ENCODE peak calls at places on chromosomes 4 and X, in eight cellular contexts. One of them, this sample, is unnamed.

GRCh38 chrX:28586291-28586690 is 955 bp upstream of the IL1RAPL1 start:
- DNase-seq in body of pancreas: no peak
- DNase-seq in vagina: no peak
- DNase-seq in lung: no peak
- DNase-seq in H9: peak; percentile 70
- DNase-seq in pancreas: no peak
- DNase-seq in left ventricle myocardium inferior: peak; percentile 19
- DNase-seq in cardiac muscle cell: peak; percentile 64
- DNase-seq in this sample: no peak

GRCh38 chr4:36332023-36332781 is 50.8 kb downstream of the DTHD1 start:
- DNase-seq in cardiac muscle cell: no peak
- DNase-seq in vagina: no peak
- DNase-seq in lung: no peak
- DNase-seq in body of pancreas: no peak
- DNase-seq in left ventricle myocardium inferior: no peak
- DNase-seq in H9: no peak
- DNase-seq in pancreas: no peak
- DNase-seq in this sample: no peak

GRCh38 chr4:120874792-120875774 is 47.4 kb downstream of the PRDM5 start:
- DNase-seq in pancreas: no peak
- DNase-seq in H9: peak; percentile 30
- DNase-seq in body of pancreas: peak; percentile 59
- DNase-seq in left ventricle myocardium inferior: no peak
- DNase-seq in lung: no peak
- DNase-seq in vagina: no peak
- DNase-seq in cardiac muscle cell: no peak
- DNase-seq in this sample: no peak

GRCh38 chr4:174764105-174764729 is 64.8 kb downstream of the GLRA3 start:
- DNase-seq in cardiac muscle cell: peak; percentile 69
- DNase-seq in pancreas: no peak
- DNase-seq in H9: no peak
- DNase-seq in body of pancreas: no peak
- DNase-seq in left ventricle myocardium inferior: no peak
- DNase-seq in vagina: no peak
- DNase-seq in lung: no peak
- DNase-seq in this sample: no peak

GRCh38 chr4:53361451-53361850 is 4.4 kb downstream of the SCFD2 start:
- DNase-seq in pancreas: no peak
- DNase-seq in H9: no peak
- DNase-seq in lung: no peak
- DNase-seq in vagina: no peak
- DNase-seq in cardiac muscle cell: no peak
- DNase-seq in body of pancreas: no peak
- DNase-seq in left ventricle myocardium inferior: no peak
- DNase-seq in this sample: no peak

GRCh38 chr4:138611721-138612120 is 369.6 kb upstream of the SLC7A11 start:
- DNase-seq in lung: no peak
- DNase-seq in pancreas: no peak
- DNase-seq in vagina: no peak
- DNase-seq in left ventricle myocardium inferior: no peak
- DNase-seq in body of pancreas: no peak
- DNase-seq in cardiac muscle cell: peak; percentile 8
- DNase-seq in H9: no peak
- DNase-seq in this sample: no peak

GRCh38 chr4:185134176-185134869 is 8.7 kb upstream of the SLC25A4 start:
- DNase-seq in vagina: no peak
- DNase-seq in pancreas: no peak
- DNase-seq in H9: no peak
- DNase-seq in cardiac muscle cell: peak; percentile 71
- DNase-seq in left ventricle myocardium inferior: no peak
- DNase-seq in body of pancreas: no peak
- DNase-seq in lung: no peak
- DNase-seq in this sample: no peak

GRCh38 chr4:186724861-186725419 is 1.3 kb upstream of the FAT1 start:
- DNase-seq in vagina: no peak
- DNase-seq in body of pancreas: peak; percentile 29
- DNase-seq in left ventricle myocardium inferior: no peak
- DNase-seq in H9: no peak
- DNase-seq in lung: no peak
- DNase-seq in cardiac muscle cell: peak; percentile 23
- DNase-seq in pancreas: no peak
- DNase-seq in this sample: no peak

GRCh38 chr4:176236909-176237308 is 32.1 kb downstream of the ASB5 start:
- DNase-seq in body of pancreas: no peak
- DNase-seq in vagina: no peak
- DNase-seq in pancreas: no peak
- DNase-seq in lung: no peak
- DNase-seq in left ventricle myocardium inferior: no peak
- DNase-seq in cardiac muscle cell: no peak
- DNase-seq in H9: no peak
- DNase-seq in this sample: no peak

GRCh38 chr4:74391346-74391745 is 26.4 kb downstream of the EREG start:
- DNase-seq in pancreas: no peak
- DNase-seq in cardiac muscle cell: no peak
- DNase-seq in lung: no peak
- DNase-seq in H9: no peak
- DNase-seq in left ventricle myocardium inferior: no peak
- DNase-seq in body of pancreas: no peak
- DNase-seq in vagina: no peak
- DNase-seq in this sample: no peak

GRCh38 chr4:189845145-189845846 is 95.4 kb upstream of the FRG1 start:
- DNase-seq in cardiac muscle cell: no peak
- DNase-seq in left ventricle myocardium inferior: no peak
- DNase-seq in lung: no peak
- DNase-seq in vagina: no peak
- DNase-seq in H9: no peak
- DNase-seq in body of pancreas: no peak
- DNase-seq in pancreas: no peak
- DNase-seq in this sample: no peak

GRCh38 chrX:123153846-123154335 is 30.2 kb upstream of the GRIA3 start:
- DNase-seq in body of pancreas: no peak
- DNase-seq in pancreas: no peak
- DNase-seq in vagina: no peak
- DNase-seq in H9: no peak
- DNase-seq in left ventricle myocardium inferior: no peak
- DNase-seq in lung: no peak
- DNase-seq in cardiac muscle cell: no peak
- DNase-seq in this sample: no peak

GRCh38 chr4:75821966-75822365 is 80.3 kb downstream of the PPEF2 start:
- DNase-seq in cardiac muscle cell: no peak
- DNase-seq in vagina: no peak
- DNase-seq in body of pancreas: peak; percentile 68
- DNase-seq in left ventricle myocardium inferior: no peak
- DNase-seq in lung: no peak
- DNase-seq in H9: no peak
- DNase-seq in pancreas: no peak
- DNase-seq in this sample: no peak

GRCh38 chr4:30330894-30331652 is 389.1 kb upstream of the PCDH7 start:
- DNase-seq in body of pancreas: peak; percentile 9
- DNase-seq in cardiac muscle cell: no peak
- DNase-seq in pancreas: no peak
- DNase-seq in left ventricle myocardium inferior: no peak
- DNase-seq in lung: no peak
- DNase-seq in H9: peak; percentile 26
- DNase-seq in vagina: no peak
- DNase-seq in this sample: no peak

GRCh38 chr4:151652841-151653547 is 107.8 kb downstream of the GATB start:
- DNase-seq in vagina: no peak
- DNase-seq in pancreas: no peak
- DNase-seq in body of pancreas: no peak
- DNase-seq in cardiac muscle cell: no peak
- DNase-seq in lung: no peak
- DNase-seq in left ventricle myocardium inferior: no peak
- DNase-seq in H9: no peak
- DNase-seq in this sample: no peak

GRCh38 chrX:150460063-150460462 is 96.9 kb downstream of the MAMLD1 start:
- DNase-seq in left ventricle myocardium inferior: no peak
- DNase-seq in lung: no peak
- DNase-seq in vagina: peak; percentile 49
- DNase-seq in pancreas: no peak
- DNase-seq in H9: no peak
- DNase-seq in body of pancreas: no peak
- DNase-seq in cardiac muscle cell: no peak
- DNase-seq in this sample: no peak

GRCh38 chr4:158347596-158347995 is 137.3 kb downstream of the TMEM144 start:
- DNase-seq in lung: no peak
- DNase-seq in body of pancreas: no peak
- DNase-seq in cardiac muscle cell: no peak
- DNase-seq in vagina: no peak
- DNase-seq in H9: no peak
- DNase-seq in pancreas: no peak
- DNase-seq in left ventricle myocardium inferior: no peak
- DNase-seq in this sample: no peak

GRCh38 chr4:14234330-14234729 is 606.8 kb upstream of the BOD1L1 start:
- DNase-seq in pancreas: no peak
- DNase-seq in cardiac muscle cell: no peak
- DNase-seq in lung: no peak
- DNase-seq in left ventricle myocardium inferior: no peak
- DNase-seq in H9: no peak
- DNase-seq in body of pancreas: no peak
- DNase-seq in vagina: no peak
- DNase-seq in this sample: no peak

GRCh38 chrX:41459714-41460113 is 12.6 kb downstream of the NYX start:
- DNase-seq in cardiac muscle cell: no peak
- DNase-seq in left ventricle myocardium inferior: no peak
- DNase-seq in pancreas: no peak
- DNase-seq in vagina: no peak
- DNase-seq in lung: no peak
- DNase-seq in H9: no peak
- DNase-seq in body of pancreas: no peak
- DNase-seq in this sample: no peak

GRCh38 chr4:168274871-168275270 is 43.7 kb downstream of the DDX60 start:
- DNase-seq in cardiac muscle cell: no peak
- DNase-seq in left ventricle myocardium inferior: no peak
- DNase-seq in pancreas: no peak
- DNase-seq in body of pancreas: no peak
- DNase-seq in vagina: no peak
- DNase-seq in H9: no peak
- DNase-seq in lung: no peak
- DNase-seq in this sample: no peak

GRCh38 chr4:140103676-140104075 is 50.3 kb downstream of the MAML3 start:
- DNase-seq in H9: no peak
- DNase-seq in left ventricle myocardium inferior: no peak
- DNase-seq in body of pancreas: no peak
- DNase-seq in pancreas: no peak
- DNase-seq in lung: no peak
- DNase-seq in vagina: no peak
- DNase-seq in cardiac muscle cell: no peak
- DNase-seq in this sample: no peak
- H3K4me1 ChIP-seq in H9: no peaks in the 10 kb centered on the region
- H3K4me1 ChIP-seq in left ventricle myocardium inferior: peaks cover 17% of the 10 kb centered on the region
- H3K4me1 ChIP-seq in body of pancreas: peaks cover 12% of the 10 kb centered on the region
- H3K4me1 ChIP-seq in pancreas: peaks cover 3% of the 10 kb centered on the region
- H3K4me1 ChIP-seq in lung: peaks cover 8% of the 10 kb centered on the region
- H3K4me1 ChIP-seq in vagina: peaks cover 15% of the 10 kb centered on the region
- H3K4me1 ChIP-seq in cardiac muscle cell: no peaks in the 10 kb centered on the region
- H3K4me1 ChIP-seq in this sample: peaks cover 9% of the 10 kb centered on the region

DNA sequence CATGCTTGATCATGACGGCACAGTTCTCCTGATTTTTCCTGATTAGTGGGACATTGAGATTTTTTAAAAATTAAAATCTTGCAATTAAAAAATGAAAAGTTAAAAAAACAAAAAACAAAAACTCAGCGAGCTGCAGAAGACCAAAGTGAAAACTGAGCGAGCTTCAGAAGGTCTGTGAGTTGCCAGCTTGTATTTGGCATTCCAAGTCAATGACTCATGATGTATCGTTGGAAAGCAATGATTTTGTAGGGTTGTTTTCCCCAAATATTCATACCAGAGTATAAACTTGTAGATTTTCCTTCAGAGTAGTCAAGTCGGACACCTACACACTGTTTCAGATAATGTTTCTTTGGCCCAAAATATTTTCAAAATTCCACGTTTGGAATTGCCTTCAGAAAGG is 76.9 kb downstream of the LRRC66 start:
- DNase-seq in body of pancreas: no peak
- DNase-seq in left ventricle myocardium inferior: no peak
- DNase-seq in vagina: no peak
- DNase-seq in H9: no peak
- DNase-seq in cardiac muscle cell: no peak
- DNase-seq in pancreas: no peak
- DNase-seq in lung: no peak
- DNase-seq in this sample: no peak
- TF ChIP-seq CTCF in body of pancreas: no peak
- TF ChIP-seq CTCF in left ventricle myocardium inferior: no peak
- TF ChIP-seq CTCF in vagina: no peak
- TF ChIP-seq CTCF in H9: no peak
- TF ChIP-seq CTCF in cardiac muscle cell: no peak
- TF ChIP-seq CTCF in pancreas: no peak
- TF ChIP-seq CTCF in lung: no peak
- TF ChIP-seq CTCF in this sample: no peak

DNA sequence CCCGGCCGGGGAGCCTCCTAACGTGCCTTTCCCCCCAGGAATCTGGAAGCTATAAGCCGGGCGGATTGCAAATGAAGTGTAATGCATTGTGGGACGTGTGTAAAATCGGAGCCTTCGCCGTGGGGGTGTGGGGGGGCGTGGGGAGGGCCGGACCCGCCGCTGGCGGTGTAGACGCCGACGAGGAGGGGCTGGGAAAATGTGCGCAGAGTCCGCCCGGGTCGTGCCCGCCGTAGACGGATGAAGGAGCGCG is 1.3 kb downstream of the STOX2 start:
- DNase-seq in H9: no peak
- DNase-seq in body of pancreas: no peak
- DNase-seq in pancreas: no peak
- DNase-seq in cardiac muscle cell: no peak
- DNase-seq in lung: no peak
- DNase-seq in left ventricle myocardium inferior: no peak
- DNase-seq in vagina: no peak
- DNase-seq in this sample: no peak
- H3K27me3 ChIP-seq in H9: no peaks in the 10 kb centered on the region
- H3K27me3 ChIP-seq in body of pancreas: no peaks in the 10 kb centered on the region
- H3K27me3 ChIP-seq in pancreas: no peaks in the 10 kb centered on the region
- H3K27me3 ChIP-seq in cardiac muscle cell: no peaks in the 10 kb centered on the region
- H3K27me3 ChIP-seq in lung: no peaks in the 10 kb centered on the region
- H3K27me3 ChIP-seq in left ventricle myocardium inferior: no peaks in the 10 kb centered on the region
- H3K27me3 ChIP-seq in vagina: no peaks in the 10 kb centered on the region
- H3K27me3 ChIP-seq in this sample: no peaks in the 10 kb centered on the region

DNA sequence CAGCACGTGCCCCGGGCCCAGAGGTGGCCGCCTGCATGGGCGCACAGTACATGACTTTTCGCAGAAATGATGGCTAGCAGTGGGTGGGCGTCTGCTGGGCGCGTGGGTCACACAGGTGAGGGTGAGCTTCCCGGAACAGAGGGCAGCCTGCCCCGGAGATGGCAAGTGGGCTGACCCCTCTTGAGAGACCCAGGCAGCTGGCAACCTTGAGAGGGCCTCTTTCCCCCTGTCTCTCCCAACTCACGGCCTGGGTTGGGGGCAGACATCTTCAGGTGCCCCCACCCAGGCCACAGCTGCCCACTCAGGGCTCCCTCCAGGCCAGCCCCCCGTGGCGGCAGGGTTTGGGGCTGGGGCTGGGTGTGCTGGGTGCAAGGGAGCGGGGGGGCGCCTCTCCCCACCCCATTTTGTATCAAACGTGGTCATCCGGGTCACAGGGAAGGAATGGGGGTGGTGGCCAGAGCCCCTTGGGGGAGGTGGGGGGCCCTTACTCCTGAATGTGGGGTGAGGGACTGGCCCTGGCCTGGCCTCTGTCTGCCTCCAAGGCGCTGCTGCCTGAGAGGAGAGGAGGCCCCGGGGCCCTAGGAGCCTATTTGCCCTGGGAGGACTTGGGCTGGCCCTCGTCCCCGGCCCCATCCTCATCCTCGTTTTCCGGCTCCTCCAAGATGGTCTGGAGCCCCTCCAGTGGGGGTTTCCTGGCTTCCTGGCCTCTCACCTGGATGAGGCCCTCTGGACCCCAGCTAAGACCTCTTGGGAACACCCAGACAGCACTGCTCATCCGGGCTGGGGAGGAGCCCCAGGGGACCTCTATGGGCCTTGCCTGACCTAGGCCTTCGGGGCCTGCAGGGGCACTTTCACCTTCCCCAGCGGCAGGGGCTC is 4.6 kb downstream of the PNMA6E start:
- DNase-seq in cardiac muscle cell: no peak
- DNase-seq in pancreas: no peak
- DNase-seq in body of pancreas: no peak
- DNase-seq in left ventricle myocardium inferior: no peak
- DNase-seq in H9: no peak
- DNase-seq in vagina: no peak
- DNase-seq in lung: no peak
- DNase-seq in this sample: no peak
- H3K4me1 ChIP-seq in cardiac muscle cell: no peaks in the 10 kb centered on the region
- H3K4me1 ChIP-seq in pancreas: no peaks in the 10 kb centered on the region
- H3K4me1 ChIP-seq in body of pancreas: no peaks in the 10 kb centered on the region
- H3K4me1 ChIP-seq in left ventricle myocardium inferior: no peaks in the 10 kb centered on the region
- H3K4me1 ChIP-seq in H9: no peaks in the 10 kb centered on the region
- H3K4me1 ChIP-seq in vagina: no peaks in the 10 kb centered on the region
- H3K4me1 ChIP-seq in lung: no peaks in the 10 kb centered on the region
- H3K4me1 ChIP-seq in this sample: no peaks in the 10 kb centered on the region